ENCODE peak calls at places on chromosomes 7 and 10, in four cellular contexts. I is stomach, W is GM23338, S is prostate gland. F is an unnamed sample.

GRCh38 chr7:31007634-31008033 is 43.9 kb downstream of the GHRHR start:
- DNase-seq in I (no peak), W (no peak), S (no peak), F (no peak)

GRCh38 chr7:80054356-80054755 is 80.3 kb upstream of the GNAI1 start:
- DNase-seq in I (no peak), W (no peak), S (no peak), F (no peak)

GRCh38 chr7:124924906-124925305 is 4.7 kb downstream of the POT1 start:
- DNase-seq in I (no peak), W (no peak), S (no peak), F (no peak)

GRCh38 chr10:86371116-86371515 is 4.5 kb upstream of the GRID1 start:
- DNase-seq in I (no peak), W (no peak), S (no peak), F (no peak)

GRCh38 chr10:17643339-17643754 is 604 bp upstream of the STAM start:
- DNase-seq in I (peak), W (peak), S (peak), F (no peak)

GRCh38 chr10:73920084-73920483 is 9.2 kb downstream of the PLAU start:
- DNase-seq in I (no peak), W (peak), S (peak), F (no peak)

GRCh38 chr10:60942604-60943269 is 1.2 kb downstream of the RHOBTB1 start:
- DNase-seq in I (peak), W (peak), S (peak), F (no peak)

GRCh38 chr10:131901181-131901829 is 497 bp downstream of the PPP2R2D start:
- DNase-seq in I (peak), W (peak), S (peak), F (no peak)

GRCh38 chr10:97889461-97890265 is 40.0 kb downstream of the GOLGA7B start:
- DNase-seq in I (no peak), W (peak), S (no peak), F (no peak)

GRCh38 chr7:106563466-106564150 is 97.3 kb downstream of the CCDC71L start:
- DNase-seq in I (no peak), W (no peak), S (no peak), F (no peak)

GRCh38 chr7:26187380-26188290 is 12.9 kb downstream of the HNRNPA2B1 start:
- DNase-seq in I (no peak), W (peak), S (no peak), F (no peak)

GRCh38 chr10:15485684-15486316 is 114.7 kb upstream of the FAM171A1 start:
- DNase-seq in I (no peak), W (no peak), S (no peak), F (no peak)

GRCh38 chr10:13458107-13458761 is 70.6 kb downstream of the BEND7 start:
- DNase-seq in I (no peak), W (no peak), S (no peak), F (no peak)

GRCh38 chr7:85018498-85018897 is 168.4 kb downstream of the SEMA3D start:
- DNase-seq in I (no peak), W (no peak), S (no peak), F (no peak)

GRCh38 chr10:29304259-29305030 is 15.6 kb downstream of the LYZL1 start:
- DNase-seq in I (peak), W (peak), S (peak), F (peak)

GRCh38 chr7:132263151-132263550 is 313.1 kb downstream of the PLXNA4 start:
- DNase-seq in I (no peak), W (no peak), S (no peak), F (no peak)

GRCh38 chr7:117271566-117271965 is 51.3 kb downstream of the WNT2 start:
- DNase-seq in I (no peak), W (no peak), S (no peak), F (no peak)

GRCh38 chr7:34755008-34755407 is 97.0 kb downstream of the NPSR1 start:
- DNase-seq in I (no peak), W (no peak), S (no peak), F (no peak)

GRCh38 chr10:112570585-112570984 is 123.6 kb downstream of the VTI1A start:
- DNase-seq in I (no peak), W (no peak), S (no peak), F (no peak)

GRCh38 chr10:114995468-114995867 is 57.5 kb downstream of the TRUB1 start:
- DNase-seq in I (no peak), W (no peak), S (no peak), F (no peak)

GRCh38 chr7:16753932-16754571 is 497 bp downstream of the TSPAN13 start:
- DNase-seq in I (peak), W (peak), S (peak), F (no peak)

GRCh38 chr10:132421377-132422168 is 24.6 kb downstream of the PWWP2B start:
- DNase-seq in I (peak), W (no peak), S (peak), F (no peak)

GRCh38 chr10:49151025-49151445 is 17.2 kb upstream of the FAM170B start:
- DNase-seq in I (no peak), W (no peak), S (no peak), F (no peak)

GRCh38 chr7:132518102-132518838 is 58.0 kb downstream of the PLXNA4 start:
- DNase-seq in I (no peak), W (peak), S (no peak), F (no peak)

GRCh38 chr7:123259759-123260158 is 60.0 kb upstream of the SLC13A1 start:
- DNase-seq in I (no peak), W (no peak), S (no peak), F (no peak)

GRCh38 chr10:110568055-110568735 is 700 bp downstream of the SMC3 start:
- DNase-seq in I (peak), W (peak), S (peak), F (no peak)

GRCh38 chr7:87316846-87317545 is 28.5 kb upstream of the CROT start:
- DNase-seq in I (no peak), W (no peak), S (peak), F (no peak)

DNA sequence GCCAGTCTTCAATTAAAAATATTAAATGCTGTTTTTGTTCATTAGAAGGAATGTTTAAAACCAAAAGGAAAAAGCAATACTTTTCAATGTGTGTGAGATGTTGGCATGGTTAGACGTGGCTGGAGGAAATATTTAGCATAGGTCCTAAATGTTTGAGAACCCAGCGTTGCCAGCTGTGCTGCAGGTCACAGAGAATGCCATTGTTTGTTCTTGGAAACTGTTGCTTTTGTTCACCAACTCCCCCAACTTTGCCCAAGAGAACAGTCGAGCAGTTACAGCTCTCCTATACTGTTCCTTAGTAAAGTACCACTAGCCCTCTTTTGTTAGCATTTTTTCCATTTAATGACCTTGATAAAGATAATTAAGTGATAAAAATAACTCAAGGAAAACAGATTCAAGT is 44.5 kb upstream of the ELMO1 start:
- DNase-seq in I (no peak), W (no peak), S (no peak), F (no peak)
- H3K27ac ChIP-seq in I (no peak), W (no peak), S (no peak), F (no peak)

GRCh38 chr7:42456756-42457276 is 219.8 kb upstream of the GLI3 start:
- DNase-seq in I (no peak), W (no peak), S (no peak), F (no peak)

GRCh38 chr7:42457663-42458062 is 220.7 kb upstream of the GLI3 start:
- DNase-seq in I (no peak), W (no peak), S (no peak), F (no peak)

GRCh38 chr7:42449431-42449830 is 212.4 kb upstream of the GLI3 start:
- DNase-seq in I (no peak), W (no peak), S (no peak), F (no peak)

GRCh38 chr7:42456267-42456666 is 219.3 kb upstream of the GLI3 start:
- DNase-seq in I (no peak), W (no peak), S (no peak), F (no peak)

DNA sequence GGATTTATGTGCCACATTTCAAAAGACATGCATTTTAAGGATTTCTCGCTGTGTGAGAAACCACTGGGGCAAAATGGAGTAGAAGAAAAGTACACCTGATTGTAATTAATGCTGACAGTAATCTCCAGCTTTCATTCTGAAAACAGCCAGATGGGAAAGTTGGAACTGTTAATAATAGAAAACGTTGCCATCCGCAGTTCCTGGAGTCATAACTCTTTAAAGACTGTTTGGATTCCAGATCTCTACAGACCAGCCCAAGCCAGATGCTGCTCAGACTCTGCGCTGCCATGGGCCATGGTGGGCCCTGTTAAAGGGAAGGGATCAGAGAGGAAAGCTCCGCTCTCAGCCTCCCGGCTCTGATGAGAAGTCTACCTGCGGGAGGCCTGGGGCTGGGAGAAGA is 217.0 kb upstream of the GLI3 start:
- DNase-seq in I (no peak), W (no peak), S (no peak), F (no peak)
- TF ChIP-seq POLR2AphosphoS5 in I (peak), W (no peak), S (no peak), F (no peak)

GRCh38 chr7:127154101-127154500 is 98.6 kb downstream of the GRM8 start:
- DNase-seq in I (no peak), W (peak), S (no peak), F (no peak)

GRCh38 chr7:127150543-127150942 is 102.2 kb downstream of the GRM8 start:
- DNase-seq in I (no peak), W (peak), S (no peak), F (no peak)

GRCh38 chr7:127153315-127153714 is 99.4 kb downstream of the GRM8 start:
- DNase-seq in I (no peak), W (no peak), S (no peak), F (no peak)

GRCh38 chr7:127151379-127151778 is 101.4 kb downstream of the GRM8 start:
- DNase-seq in I (no peak), W (no peak), S (no peak), F (no peak)

GRCh38 chr7:127152423-127152822 is 100.3 kb downstream of the GRM8 start:
- DNase-seq in I (no peak), W (no peak), S (no peak), F (no peak)
- H3K27ac ChIP-seq in I (no peak), W (no peak), S (no peak), F (no peak)

DNA sequence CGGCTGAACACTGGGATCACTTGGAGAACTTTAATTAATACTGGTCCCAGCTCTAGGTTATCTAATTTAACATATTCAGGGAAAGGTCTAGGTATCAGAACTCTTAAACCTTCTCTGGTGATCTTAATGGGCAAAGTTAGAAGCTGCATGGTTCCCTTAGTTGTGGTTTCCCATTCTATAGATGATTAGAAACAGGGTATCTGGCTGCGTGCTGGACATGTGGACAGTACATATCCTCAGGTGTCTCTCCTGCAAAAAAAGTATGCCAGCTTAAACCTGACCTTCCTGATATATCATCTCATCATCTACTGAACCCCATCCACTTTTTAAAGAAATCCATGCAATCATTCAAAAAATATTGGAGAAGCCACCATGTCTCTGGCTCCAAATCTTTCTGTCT is 284.5 kb upstream of the DKK1 start:
- DNase-seq in I (no peak), W (no peak), S (no peak), F (no peak)
- TF ChIP-seq POLR2AphosphoS5 in I (no peak), W (no peak), S (no peak), F (no peak)

GRCh38 chr10:91603173-91603572 is 29.7 kb downstream of the PPP1R3C start:
- DNase-seq in I (no peak), W (no peak), S (no peak), F (no peak)

GRCh38 chr10:91602449-91602848 is 30.4 kb downstream of the PPP1R3C start:
- DNase-seq in I (no peak), W (no peak), S (no peak), F (no peak)

GRCh38 chr10:91603931-91604331 is 28.9 kb downstream of the PPP1R3C start:
- DNase-seq in I (no peak), W (no peak), S (peak), F (no peak)

GRCh38 chr10:91598211-91598981 is 34.5 kb downstream of the PPP1R3C start:
- DNase-seq in I (no peak), W (no peak), S (no peak), F (no peak)

DNA sequence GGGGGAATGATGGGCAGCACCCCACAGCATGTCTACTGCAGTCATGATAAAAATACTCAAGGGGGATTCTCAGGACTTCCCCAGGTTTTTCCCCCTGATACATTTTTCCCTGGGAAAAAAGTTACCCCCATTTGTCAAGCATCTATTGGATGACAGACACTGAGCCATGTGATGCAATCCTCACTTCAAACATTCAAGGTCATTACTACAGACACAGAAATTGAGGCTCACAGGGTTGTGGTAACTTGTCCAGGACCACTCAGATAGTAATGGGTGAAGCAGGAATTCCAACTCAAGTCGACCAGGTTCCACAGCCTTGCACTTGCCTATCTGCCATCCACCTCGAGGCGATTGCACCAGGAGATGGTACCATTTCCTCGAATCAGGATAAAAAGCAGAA is 31.7 kb downstream of the PPP1R3C start:
- DNase-seq in I (no peak), W (no peak), S (no peak), F (no peak)
- H3K27ac ChIP-seq in I (no peak), W (no peak), S (no peak), F (no peak)

GRCh38 chr10:3623746-3624145 is 161.3 kb downstream of the KLF6 start:
- DNase-seq in I (no peak), W (peak), S (no peak), F (no peak)
- TF ChIP-seq POLR2AphosphoS5 in I (no peak), W (no peak), S (no peak), F (no peak)

GRCh38 chr10:91587710-91588638 is 44.9 kb downstream of the PPP1R3C start:
- DNase-seq in I (no peak), W (no peak), S (no peak), F (no peak)
- H3K27ac ChIP-seq in I (peak), W (no peak), S (peak), F (peak)

GRCh38 chr10:121516071-121516470 is 82.2 kb downstream of the FGFR2 start:
- DNase-seq in I (no peak), W (no peak), S (no peak), F (no peak)

GRCh38 chr10:121514141-121514865 is 83.9 kb downstream of the FGFR2 start:
- DNase-seq in I (no peak), W (no peak), S (no peak), F (no peak)

GRCh38 chr10:121509776-121510175 is 88.5 kb downstream of the FGFR2 start:
- DNase-seq in I (no peak), W (no peak), S (no peak), F (no peak)

GRCh38 chr10:121511943-121512342 is 86.3 kb downstream of the FGFR2 start:
- DNase-seq in I (no peak), W (no peak), S (no peak), F (no peak)

GRCh38 chr10:121510201-121510771 is 88.0 kb downstream of the FGFR2 start:
- DNase-seq in I (no peak), W (no peak), S (no peak), F (no peak)
- TF ChIP-seq POLR2AphosphoS5 in I (no peak), W (no peak), S (no peak), F (no peak)

DNA sequence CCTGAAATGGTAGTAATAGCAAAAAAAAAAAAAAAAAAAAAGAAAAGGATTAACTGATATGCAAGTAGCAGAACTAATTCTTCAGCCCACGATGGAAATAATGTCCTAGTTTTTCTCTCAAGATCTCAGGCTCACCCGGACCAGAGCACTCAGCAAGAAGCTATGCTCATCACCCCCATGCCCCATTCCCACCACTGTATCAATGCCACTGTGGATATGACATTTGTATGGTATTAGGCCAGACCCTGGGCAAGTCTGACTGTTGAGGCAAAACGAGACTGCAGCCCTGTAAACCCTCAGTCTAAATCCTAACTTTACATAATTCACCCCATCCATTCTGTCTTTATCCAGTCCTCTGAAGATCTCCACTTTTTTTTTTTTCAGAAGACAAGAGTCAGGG is 186.1 kb upstream of the KLF14 start:
- DNase-seq in I (no peak), W (no peak), S (no peak), F (no peak)
- H3K27ac ChIP-seq in I (no peak), W (no peak), S (peak), F (peak)

F was measured in vagina.